ENCODE peak calls at places on chromosomes 5 and 9, in ten cellular contexts. C is IMR-90, S is A549, N is lower leg skin, Y is uterus, O is GM12891, G is stomach, A is transverse colon, V is prostate gland, R is endothelial cell of umbilical vein. L is an unnamed sample.

GRCh38 chr9:87678650-87679355 is 47.1 kb upstream of the CTSL start:
- DNase-seq in C (peak; percentile 74), A (peak; percentile 57), G (peak; percentile 57), O (peak; percentile 40), N (peak; percentile 85), R (peak; percentile 57), S (peak; percentile 75), Y (peak; percentile 55), V (peak; percentile 54), L (peak; percentile 80)

GRCh38 chr5:179549973-179550510 is 312 bp upstream of the RUFY1 start:
- DNase-seq in S (no peak), R (peak; percentile 83), G (no peak), C (no peak), A (no peak), N (no peak), V (no peak), Y (no peak), O (no peak), L (no peak)

GRCh38 chr5:139090566-139090965 is 107.6 kb downstream of the SIL1 start:
- DNase-seq in Y (no peak), A (no peak), R (no peak), O (no peak), C (no peak), N (peak; percentile 6), G (no peak), S (no peak), V (no peak), L (no peak)

GRCh38 chr5:135039526-135040296 is 5.7 kb upstream of the PITX1 start:
- DNase-seq in O (no peak), A (no peak), V (no peak), N (no peak), Y (no peak), G (no peak), R (no peak), S (peak; percentile 35), C (no peak), L (no peak)

GRCh38 chr9:81074261-81074660 is 615.1 kb downstream of the TLE1 start:
- DNase-seq in V (no peak), A (no peak), O (no peak), G (no peak), R (no peak), C (no peak), Y (no peak), S (no peak), N (no peak), L (no peak)

GRCh38 chr5:132455614-132456115 is 34.9 kb downstream of the IRF1 start:
- DNase-seq in S (no peak), V (no peak), O (no peak), C (no peak), R (no peak), G (no peak), Y (no peak), A (no peak), N (no peak), L (no peak)

GRCh38 chr9:106339882-106340281 is 523.1 kb upstream of the ZNF462 start:
- DNase-seq in Y (no peak), V (no peak), N (no peak), G (no peak), O (no peak), R (no peak), C (no peak), A (no peak), S (no peak), L (no peak)

GRCh38 chr5:135053278-135053677 is 19.2 kb upstream of the PITX1 start:
- DNase-seq in G (no peak), V (no peak), C (no peak), Y (no peak), N (no peak), A (peak; percentile 38), S (no peak), R (no peak), O (peak; percentile 71), L (no peak)

GRCh38 chr9:15289590-15289989 is 17.4 kb downstream of the TTC39B start:
- DNase-seq in V (no peak), S (no peak), C (peak; percentile 59), G (no peak), A (no peak), Y (no peak), R (no peak), O (no peak), N (no peak), L (no peak)

GRCh38 chr9:122815544-122815943 is 12.8 kb downstream of the PDCL start:
- DNase-seq in S (no peak), C (no peak), V (no peak), R (peak; percentile 90), Y (no peak), A (no peak), N (no peak), G (no peak), O (no peak), L (no peak)

GRCh38 chr5:126780165-126780827 is 3.4 kb downstream of the LMNB1 start:
- DNase-seq in G (peak; percentile 38), S (peak; percentile 73), O (no peak), R (peak; percentile 56), V (peak; percentile 46), Y (peak; percentile 21), N (no peak), A (peak; percentile 51), C (peak; percentile 81), L (peak; percentile 24)

GRCh38 chr9:130785053-130785452 is 50.0 kb upstream of the ABL1 start:
- DNase-seq in C (no peak), V (no peak), R (no peak), N (no peak), S (no peak), Y (no peak), O (no peak), G (peak; percentile 47), A (no peak), L (no peak)

GRCh38 chr9:130780415-130780814 is 54.6 kb upstream of the ABL1 start:
- DNase-seq in S (no peak), A (no peak), G (no peak), R (no peak), C (no peak), Y (no peak), V (no peak), O (no peak), N (no peak), L (no peak)

GRCh38 chr9:130779153-130779855 is 55.8 kb upstream of the ABL1 start:
- DNase-seq in A (no peak), C (peak; percentile 81), Y (no peak), V (no peak), N (no peak), R (no peak), O (no peak), S (no peak), G (no peak), L (no peak)

GRCh38 chr9:130782883-130783537 is 52.0 kb upstream of the ABL1 start:
- DNase-seq in S (no peak), N (no peak), G (no peak), Y (no peak), V (no peak), A (no peak), R (no peak), O (no peak), C (no peak), L (no peak)

DNA sequence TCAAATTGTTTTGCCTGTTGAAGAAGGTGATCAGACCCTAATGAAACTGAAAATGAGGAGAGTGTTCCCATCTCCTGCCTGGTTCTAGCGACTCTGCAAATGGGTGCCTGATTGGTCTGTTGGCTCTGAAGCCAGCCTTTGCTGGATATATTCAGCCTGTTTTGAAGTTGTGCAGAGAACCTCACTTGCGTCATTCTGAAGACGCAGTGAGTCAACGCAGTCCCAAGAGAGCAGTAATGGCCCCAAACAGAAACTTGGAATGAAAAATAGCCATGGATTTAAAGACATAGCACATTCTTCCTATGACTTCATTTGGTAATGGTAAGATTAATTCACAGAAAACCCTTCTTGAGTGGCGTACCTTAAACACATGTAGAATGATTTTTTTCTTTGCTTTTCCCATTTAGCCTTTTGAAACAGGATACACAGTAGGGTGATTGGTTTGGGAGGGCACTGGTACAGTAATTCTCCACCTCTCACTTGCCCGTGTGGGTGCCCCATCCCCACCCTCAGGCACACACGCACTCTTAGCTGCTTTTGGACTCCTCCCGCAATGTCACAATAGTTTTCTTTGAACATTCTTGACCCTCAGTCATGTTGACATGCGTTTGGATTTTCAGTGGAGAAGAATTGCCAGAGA is 54.1 kb upstream of the ABL1 start:
- DNase-seq in V (no peak), Y (peak; percentile 85), N (no peak), G (no peak), C (peak; percentile 98), A (peak; percentile 55), R (no peak), O (no peak), S (peak; percentile 62), L (no peak)
- TF ChIP-seq POLR2A in V (no peak), Y (peak; percentile 82), N (no peak), G (no peak), C (peak; percentile 89), A (peak; percentile 64), R (no peak), O (no peak), S (no peak), L (no peak)

GRCh38 chr9:89664896-89665329 is 60.1 kb downstream of the GADD45G start:
- DNase-seq in A (peak; percentile 85), S (no peak), O (no peak), R (no peak), C (no peak), Y (no peak), V (peak; percentile 96), G (peak; percentile 94), N (peak; percentile 89), L (no peak)
- TF ChIP-seq POLR2A in A (peak; percentile 78), S (no peak), O (no peak), R (no peak), C (no peak), Y (no peak), V (no peak), G (no peak), N (no peak), L (no peak)

DNA sequence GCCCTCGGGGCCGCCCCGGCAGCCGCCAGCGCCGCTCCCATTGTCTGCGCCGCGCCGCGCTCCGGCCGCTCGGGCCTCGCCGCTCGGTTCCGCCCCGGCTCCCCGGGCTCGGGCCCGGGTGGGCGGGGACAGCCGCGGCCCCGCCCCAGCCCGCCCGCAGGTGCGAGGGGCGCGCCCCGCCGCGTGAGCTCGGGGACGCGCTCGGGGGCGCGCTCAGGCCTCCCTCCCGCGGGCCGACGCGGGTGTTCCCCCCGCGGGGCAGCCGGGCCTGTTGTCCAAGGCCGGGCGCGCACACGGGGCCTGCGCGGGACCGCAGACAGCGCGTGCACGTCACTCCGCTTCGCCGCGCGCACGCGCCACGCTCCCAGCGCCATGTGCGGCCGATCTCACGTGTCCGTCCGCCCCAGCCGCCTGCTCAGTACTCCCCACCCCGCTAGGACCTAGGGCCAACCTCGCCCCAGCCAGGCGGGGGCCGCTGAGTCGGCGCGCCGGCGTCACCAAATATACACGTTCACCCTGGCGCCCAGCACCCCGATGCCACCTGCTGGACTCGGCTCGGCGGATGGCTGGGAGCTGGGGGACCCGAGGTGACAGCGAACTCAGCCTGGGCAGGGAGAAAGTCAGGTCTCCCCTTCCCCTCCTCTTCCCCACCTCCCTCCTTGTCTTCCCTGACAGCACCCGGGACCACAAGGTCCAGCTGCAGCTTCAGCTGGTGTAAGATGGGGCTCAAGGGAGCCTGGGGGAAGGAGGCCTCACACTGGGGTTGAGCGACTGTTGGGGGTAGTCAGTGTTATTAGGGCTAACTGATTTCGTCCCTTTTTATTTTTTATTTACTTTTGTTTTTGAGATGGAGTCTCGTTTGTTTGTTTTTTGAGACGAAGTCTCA is 14.3 kb downstream of the GBGT1 start:
- DNase-seq in S (peak; percentile 93), R (peak; percentile 92), O (peak; percentile 97), C (peak; percentile 88), A (peak; percentile 93), Y (peak; percentile 90), V (peak; percentile 88), G (peak; percentile 93), N (peak; percentile 97), L (peak; percentile 100)
- TF ChIP-seq POLR2A in S (peak; percentile 52), R (peak; percentile 32), O (peak; percentile 31), C (no peak), A (peak; percentile 62), Y (peak; percentile 49), V (peak; percentile 69), G (no peak), N (no peak), L (peak; percentile 42)

GRCh38 chr9:131235480-131235851 is 40.8 kb downstream of the FAM78A start:
- DNase-seq in C (no peak), A (no peak), O (no peak), G (no peak), S (no peak), V (no peak), R (no peak), Y (no peak), N (no peak), L (no peak)
- TF ChIP-seq POLR2A in C (no peak), A (no peak), O (no peak), G (no peak), S (no peak), V (no peak), R (no peak), Y (no peak), N (no peak), L (no peak)

L was measured in H54.